ENCODE peak calls at places on chromosomes 13 and 19, in four cellular contexts. N, J, R and A are unnamed samples.

GRCh38 chr19:5522106-5522505 is 45.6 kb downstream of the TINCR start:
- DNase-seq in R (no peak), N (no peak), J (no peak), A (no peak)

GRCh38 chr13:31591834-31592233 is 147.5 kb upstream of the RXFP2 start:
- DNase-seq in N (no peak), J (no peak), R (no peak), A (no peak)

GRCh38 chr19:14138576-14139265 is 2.3 kb upstream of the ASF1B start:
- DNase-seq in N (no peak), R (no peak), J (peak; percentile 35), A (peak; percentile 61)

GRCh38 chr13:77714119-77714755 is 16.8 kb downstream of the SLAIN1 start:
- DNase-seq in J (no peak), N (no peak), R (no peak), A (no peak)

GRCh38 chr19:2381151-2381822 is 21.2 kb downstream of the TMPRSS9 start:
- DNase-seq in R (peak; percentile 43), J (no peak), N (no peak), A (peak; percentile 84)

GRCh38 chr19:1862424-1863307 is 713 bp downstream of the KLF16 start:
- DNase-seq in R (peak; percentile 77), J (no peak), N (peak; percentile 27), A (no peak)

GRCh38 chr13:91236942-91237341 is 110.5 kb upstream of the MIR17HG start:
- DNase-seq in R (no peak), J (no peak), N (no peak), A (no peak)

GRCh38 chr19:3409346-3410064 is 43.1 kb downstream of the NFIC start:
- DNase-seq in J (no peak), N (no peak), R (no peak), A (no peak)

GRCh38 chr19:23475477-23475876 is 80.2 kb upstream of the ZNF91 start:
- DNase-seq in N (no peak), R (no peak), J (no peak), A (no peak)

GRCh38 chr19:45952691-45953505 is 20.8 kb downstream of the NOVA2 start:
- DNase-seq in N (peak; percentile 42), J (no peak), R (peak; percentile 96), A (peak; percentile 51)

GRCh38 chr13:112506046-112506445 is 81.9 kb downstream of the TUBGCP3 start:
- DNase-seq in J (no peak), N (peak; percentile 5), R (no peak), A (no peak)

GRCh38 chr19:2064395-2064787 is 13.3 kb upstream of the MKNK2 start:
- DNase-seq in N (no peak), J (no peak), R (no peak), A (no peak)

GRCh38 chr19:3440082-3440481 is 40.2 kb downstream of the SMIM24 start:
- DNase-seq in J (no peak), N (peak; percentile 42), R (peak; percentile 50), A (no peak)

GRCh38 chr13:98133949-98134348 is 8.9 kb upstream of the FARP1 start:
- DNase-seq in R (no peak), N (no peak), J (no peak), A (no peak)

GRCh38 chr19:47284324-47284899 is 9.7 kb downstream of the INAFM1 start:
- DNase-seq in N (peak; percentile 71), J (peak; percentile 57), R (peak; percentile 61), A (peak; percentile 41)

GRCh38 chr13:50222569-50223332 is 207.5 kb downstream of the KCNRG start:
- DNase-seq in R (no peak), N (peak; percentile 66), J (no peak), A (peak; percentile 77)

GRCh38 chr13:98386632-98387031 is 190.3 kb downstream of the STK24 start:
- DNase-seq in J (no peak), N (no peak), R (no peak), A (no peak)

GRCh38 chr19:925087-925911 is 536 bp upstream of the ARID3A start:
- DNase-seq in J (peak; percentile 79), R (peak; percentile 90), N (peak; percentile 65), A (peak; percentile 82)

GRCh38 chr13:34300559-34300958 is 482.6 kb downstream of the RFC3 start:
- DNase-seq in J (no peak), N (no peak), R (no peak), A (peak; percentile 55)

GRCh38 chr13:29920018-29920643 is 69.7 kb upstream of the UBL3 start:
- DNase-seq in J (no peak), R (no peak), N (peak; percentile 19), A (no peak)

GRCh38 chr19:29320076-29320475 is 107.1 kb upstream of the UQCRFS1 start:
- DNase-seq in J (no peak), R (no peak), N (no peak), A (no peak)

GRCh38 chr13:93224545-93224944 is 2.1 kb upstream of the GPC6 start:
- DNase-seq in N (peak; percentile 22), J (no peak), R (peak; percentile 67), A (peak; percentile 95)

GRCh38 chr19:14473915-14474578 is 1.1 kb downstream of the PTGER1 start:
- DNase-seq in R (no peak), J (no peak), N (peak; percentile 21), A (no peak)

GRCh38 chr13:106096661-106097092 is 438.8 kb downstream of the EFNB2 start:
- DNase-seq in N (peak; percentile 90), J (peak; percentile 24), R (no peak), A (no peak)

GRCh38 chr13:44197791-44198770 is 175.5 kb upstream of the SERP2 start:
- DNase-seq in N (peak; percentile 70), J (no peak), R (no peak), A (peak; percentile 57)

GRCh38 chr13:32731576-32731975 is 145.3 kb downstream of the PDS5B start:
- DNase-seq in R (no peak), J (peak; percentile 71), N (peak; percentile 58), A (peak; percentile 45)

GRCh38 chr19:11814707-11815050 is 606 bp downstream of the ZNF440 start:
- DNase-seq in N (peak; percentile 50), J (peak; percentile 19), R (peak; percentile 37), A (peak; percentile 52)

GRCh38 chr13:53159439-53159838 is 130.8 kb downstream of the OLFM4 start:
- DNase-seq in N (no peak), R (peak; percentile 27), J (no peak), A (no peak)

GRCh38 chr13:107642841-107643240 is 572.5 kb downstream of the LIG4 start:
- DNase-seq in J (no peak), N (no peak), R (no peak), A (no peak)

GRCh38 chr19:46963093-46963734 is 56.4 kb upstream of the NPAS1 start:
- DNase-seq in N (peak; percentile 41), J (peak; percentile 46), R (no peak), A (peak; percentile 96)

GRCh38 chr19:11479470-11480080 is 1.3 kb downstream of the ELAVL3 start:
- DNase-seq in N (no peak), J (no peak), R (peak; percentile 85), A (no peak)

GRCh38 chr13:30148171-30148754 is 159.1 kb downstream of the KATNAL1 start:
- DNase-seq in R (no peak), J (no peak), N (no peak), A (no peak)

GRCh38 chr13:26784704-26785639 is 24.4 kb upstream of the GPR12 start:
- DNase-seq in J (no peak), R (peak; percentile 50), N (no peak), A (no peak)
- H3K4me2 ChIP-seq in J (no peak overlapping the region), R (peak overlapping the region; percentile 74), N (no peak overlapping the region), A (no peak overlapping the region)

DNA sequence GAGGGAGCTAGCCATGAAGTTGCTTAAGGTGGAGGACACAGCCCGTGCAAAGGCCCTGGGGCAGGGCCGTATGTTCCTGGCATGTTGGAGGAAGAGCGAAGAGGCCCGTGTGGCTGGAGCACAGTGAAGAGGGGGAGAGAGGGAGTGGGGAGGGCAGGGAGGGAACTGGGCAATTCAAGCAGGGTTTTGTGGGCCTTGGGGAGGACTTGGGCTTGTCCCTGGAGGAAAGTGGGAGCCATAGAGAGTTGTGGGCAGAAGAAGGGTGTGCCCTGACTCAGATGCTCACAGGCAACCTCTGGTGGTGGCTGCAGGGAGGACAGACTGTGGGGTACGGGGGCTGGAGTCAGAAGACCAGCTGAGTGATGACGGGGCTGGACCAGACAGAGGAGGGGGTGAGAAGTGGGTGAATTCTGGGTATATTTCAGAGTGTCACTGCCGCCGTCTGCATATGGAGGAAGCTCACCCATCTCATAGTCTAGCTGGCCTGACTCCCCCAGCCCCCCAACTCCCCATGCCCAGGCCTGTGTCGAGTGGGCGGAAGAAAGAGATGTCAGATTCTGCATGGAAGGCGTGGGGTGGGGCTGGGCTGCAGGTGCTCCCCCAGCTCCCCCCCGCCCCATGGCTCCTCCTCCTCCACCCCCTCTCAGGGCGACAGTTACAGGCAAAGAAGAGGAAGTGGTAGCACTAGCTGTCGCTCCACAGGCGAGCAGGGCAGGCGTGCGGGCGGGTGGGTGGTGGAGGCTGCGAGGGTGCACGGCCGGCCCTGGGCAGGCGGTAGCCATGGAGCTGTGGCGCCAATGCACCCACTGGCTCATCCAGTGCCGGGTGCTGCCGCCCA is at the start of gene VAV1:
- DNase-seq in N (no peak), J (no peak), R (no peak), A (no peak)
- H2AFZ ChIP-seq in N (no peak within 1 kb of the TSS), J (no peak within 1 kb of the TSS), R (peak within 1 kb of the TSS; percentile 68), A (no peak within 1 kb of the TSS)

GRCh38 chr13:37059848-37060192 is 332 bp upstream of the SUPT20H start:
- DNase-seq in J (no peak), R (no peak), N (no peak), A (no peak)

GRCh38 chr13:37058801-37059135 is 720 bp downstream of the SUPT20H start:
- DNase-seq in R (peak; percentile 35), J (no peak), N (no peak), A (no peak)

GRCh38 chr13:37059136-37059847 is at the start of gene SUPT20H:
- DNase-seq in J (peak; percentile 93), R (peak; percentile 96), N (peak; percentile 83), A (peak; percentile 88)
- H3K9ac ChIP-seq in J (peak within 1 kb of the TSS; percentile 83), R (peak within 1 kb of the TSS; percentile 61), N (peak within 1 kb of the TSS; percentile 87), A (peak within 1 kb of the TSS; percentile 94)

DNA sequence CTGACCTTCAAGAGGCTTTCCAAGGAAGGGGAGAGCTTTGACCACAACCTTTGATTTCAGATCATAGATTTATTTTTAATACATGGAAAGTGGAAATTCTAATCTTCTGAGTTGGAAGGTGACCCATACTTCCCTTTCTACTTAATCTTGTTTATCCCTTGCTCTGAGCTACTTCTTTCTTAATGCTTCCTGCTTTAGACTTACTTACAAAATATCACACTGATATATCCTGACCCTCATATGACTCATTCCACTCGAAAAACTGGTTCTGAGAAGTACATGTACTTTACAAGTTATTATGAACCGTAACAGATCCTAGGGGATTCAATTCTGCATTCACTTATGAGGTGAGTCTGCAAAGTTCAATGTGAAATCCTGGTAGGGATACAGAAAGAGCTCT is 76.2 kb upstream of the IRS2 start:
- DNase-seq in N (peak; percentile 89), J (no peak), R (no peak), A (peak; percentile 70)
- H3K4me2 ChIP-seq in N (peak overlapping the region; percentile 44), J (no peak overlapping the region), R (no peak overlapping the region), A (no peak overlapping the region)

GRCh38 chr19:30450101-30450500 is 77.9 kb downstream of the ZNF536 start:
- DNase-seq in J (no peak), N (no peak), R (peak; percentile 71), A (peak; percentile 33)

GRCh38 chr19:30448386-30449130 is 76.4 kb downstream of the ZNF536 start:
- DNase-seq in N (no peak), J (no peak), R (peak; percentile 19), A (no peak)

GRCh38 chr19:30450945-30451344 is 78.8 kb downstream of the ZNF536 start:
- DNase-seq in R (peak; percentile 10), N (no peak), J (no peak), A (no peak)

GRCh38 chr19:30449191-30449590 is 77.0 kb downstream of the ZNF536 start:
- DNase-seq in R (no peak), J (no peak), N (no peak), A (no peak)

GRCh38 chr19:30449673-30450072 is 77.5 kb downstream of the ZNF536 start:
- DNase-seq in J (no peak), N (no peak), R (peak; percentile 72), A (peak; percentile 1)
- H2AFZ ChIP-seq in J (no peak overlapping the region), N (no peak overlapping the region), R (no peak overlapping the region), A (no peak overlapping the region)

GRCh38 chr19:33306191-33306590 is 3.9 kb upstream of the CEBPA start:
- DNase-seq in R (no peak), N (no peak), J (no peak), A (no peak)
- H3K9ac ChIP-seq in R (no peak overlapping the region), N (no peak overlapping the region), J (no peak overlapping the region), A (no peak overlapping the region)